ENCODE peak calls at places on chromosomes 3 and 15, in six cellular contexts. Q is HS-27A; Z is omental fat pad; N is stimulated activated naive CD8-positive, alpha-beta T cell treated with anti-CD3 and anti-CD28 coated beads, Interleukin-15, amount 100 ng/mL, for 72 hours; W is non-pigmented ciliary epithelial cell; J is GM12865. M is an unnamed sample.

GRCh38 chr3:124774305-124774673 is 44.0 kb downstream of the UMPS start:
- DNase-seq in Q (peak), W (peak), Z (no peak), N (no peak), J (no peak), M (no peak)

GRCh38 chr3:190169877-190170276 is 49.2 kb upstream of the P3H2 start:
- DNase-seq in Q (no peak), Z (no peak), W (no peak), N (no peak), J (no peak), M (no peak)

GRCh38 chr3:9727041-9727595 is 4.4 kb upstream of the BRPF1 start:
- DNase-seq in Z (no peak), Q (no peak), N (peak), W (no peak), J (peak), M (peak)

GRCh38 chr3:32308378-32308777 is 69.9 kb downstream of the CMTM8 start:
- DNase-seq in W (no peak), N (no peak), J (no peak), Z (no peak), Q (no peak), M (no peak)

GRCh38 chr3:94159062-94159726 is 96.3 kb downstream of the NSUN3 start:
- DNase-seq in N (no peak), Z (no peak), Q (peak), J (no peak), W (no peak), M (peak)

GRCh38 chr3:167740961-167741587 is 5.6 kb downstream of the SERPINI1 start:
- DNase-seq in Q (no peak), W (no peak), J (peak), N (peak), Z (no peak), M (peak)

GRCh38 chr3:66177026-66177425 is 43.8 kb upstream of the SLC25A26 start:
- DNase-seq in W (no peak), N (no peak), Z (no peak), Q (no peak), J (no peak), M (no peak)

GRCh38 chr3:112653209-112653871 is 12.4 kb upstream of the CCDC80 start:
- DNase-seq in J (no peak), Q (peak), Z (no peak), W (peak), N (no peak), M (peak)

GRCh38 chr3:73572371-73572770 is 52.4 kb downstream of the PDZRN3 start:
- DNase-seq in W (no peak), J (no peak), N (no peak), Z (no peak), Q (no peak), M (no peak)

GRCh38 chr3:114586119-114586518 is 292.3 kb downstream of the TIGIT start:
- DNase-seq in J (no peak), W (no peak), Q (no peak), N (no peak), Z (no peak), M (no peak)

GRCh38 chr3:16550676-16551341 is 37.3 kb upstream of the RFTN1 start:
- DNase-seq in N (peak), Q (peak), Z (peak), J (peak), W (peak), M (peak)

GRCh38 chr15:88613074-88613944 is 7.8 kb upstream of the AEN start:
- DNase-seq in J (peak), W (no peak), N (no peak), Z (no peak), Q (peak), M (no peak)

GRCh38 chr3:186821429-186822367 is 15.4 kb upstream of the RFC4 start:
- DNase-seq in W (peak), N (no peak), Z (no peak), Q (peak), J (peak), M (peak)

GRCh38 chr3:175007316-175007715 is 148.2 kb downstream of the NAALADL2 start:
- DNase-seq in J (no peak), Q (no peak), W (no peak), Z (no peak), N (no peak), M (no peak)

GRCh38 chr3:79329154-79329553 is 438.6 kb downstream of the ROBO1 start:
- DNase-seq in W (no peak), Q (no peak), Z (no peak), N (no peak), J (no peak), M (peak)

M was measured in bronchial epithelial cell.